ENCODE peak calls at places on chromosome 19, in four cellular contexts. W, R, E and G are unnamed samples.

GRCh38 chr19:7904074-7905020 is 670 bp downstream of the MAP2K7 start:
- DNase-seq in W (no peak), R (no peak), E (peak), G (no peak)

GRCh38 chr19:49546825-49547565 is 19.2 kb downstream of the RCN3 start:
- DNase-seq in W (peak), R (peak), E (peak), G (peak)

GRCh38 chr19:42965204-42965603 is 28.2 kb upstream of the PSG7 start:
- DNase-seq in W (no peak), R (no peak), E (no peak), G (no peak)

GRCh38 chr19:43488179-43488578 is 16.4 kb downstream of the PHLDB3 start:
- DNase-seq in W (no peak), R (no peak), E (no peak), G (no peak)

GRCh38 chr19:8251025-8251472 is 41.9 kb downstream of the CERS4 start:
- DNase-seq in W (no peak), R (no peak), E (no peak), G (no peak)

GRCh38 chr19:14048439-14049153 is 13.3 kb downstream of the PALM3 start:
- DNase-seq in W (no peak), R (no peak), E (peak), G (peak)

GRCh38 chr19:49559928-49560327 is 20.4 kb downstream of the NOSIP start:
- DNase-seq in W (no peak), R (no peak), E (no peak), G (no peak)

GRCh38 chr19:8097198-8097597 is 44.6 kb downstream of the CCL25 start:
- DNase-seq in W (no peak), R (no peak), E (no peak), G (no peak)

GRCh38 chr19:47631681-47632446 is 22.9 kb downstream of the BICRA start:
- DNase-seq in W (no peak), R (no peak), E (no peak), G (no peak)

GRCh38 chr19:5557691-5558090 is 10.1 kb downstream of the TINCR start:
- DNase-seq in W (no peak), R (no peak), E (no peak), G (no peak)
- TF ChIP-seq ZNF274 in W (no peak), R (no peak), E (no peak), G (no peak)

GRCh38 chr19:3284759-3285646 is 60.5 kb downstream of the CELF5 start:
- DNase-seq in W (no peak), R (peak), E (peak), G (peak)
- TF ChIP-seq YY1 in W (no peak), R (no peak), E (no peak), G (no peak)

DNA sequence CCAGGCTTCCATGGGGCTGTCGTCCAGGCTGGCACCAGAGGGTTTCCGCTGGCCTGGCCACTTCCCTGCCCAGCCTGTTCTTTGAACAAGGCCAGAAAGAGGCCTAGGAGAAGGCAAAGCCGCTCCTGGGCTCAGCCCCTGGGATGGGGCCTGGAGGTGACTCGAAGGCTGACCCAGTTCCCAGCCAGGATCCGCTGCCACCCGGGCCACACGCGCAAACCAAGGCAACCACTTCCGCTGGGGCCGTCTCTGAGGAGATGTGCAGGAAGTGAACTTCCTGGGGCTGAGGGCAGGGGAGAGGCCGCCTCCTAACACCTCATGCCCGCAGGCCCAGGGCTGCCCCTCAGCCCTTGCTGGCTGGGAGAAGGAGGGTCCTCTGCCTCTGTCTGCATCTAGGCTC is 15.2 kb downstream of the PLEKHF1 start:
- DNase-seq in W (no peak), R (no peak), E (no peak), G (no peak)
- TF ChIP-seq ZNF274 in W (no peak), R (no peak), E (no peak), G (no peak)

GRCh38 chr19:389935-390289 is 19.0 kb downstream of the C2CD4C start:
- DNase-seq in W (no peak), R (no peak), E (no peak), G (no peak)

GRCh38 chr19:390386-391198 is 18.4 kb downstream of the C2CD4C start:
- DNase-seq in W (no peak), R (no peak), E (no peak), G (no peak)

GRCh38 chr19:388691-389090 is 20.3 kb downstream of the C2CD4C start:
- DNase-seq in W (no peak), R (no peak), E (no peak), G (no peak)

GRCh38 chr19:389246-389934 is 19.6 kb downstream of the C2CD4C start:
- DNase-seq in W (no peak), R (no peak), E (no peak), G (no peak)

DNA sequence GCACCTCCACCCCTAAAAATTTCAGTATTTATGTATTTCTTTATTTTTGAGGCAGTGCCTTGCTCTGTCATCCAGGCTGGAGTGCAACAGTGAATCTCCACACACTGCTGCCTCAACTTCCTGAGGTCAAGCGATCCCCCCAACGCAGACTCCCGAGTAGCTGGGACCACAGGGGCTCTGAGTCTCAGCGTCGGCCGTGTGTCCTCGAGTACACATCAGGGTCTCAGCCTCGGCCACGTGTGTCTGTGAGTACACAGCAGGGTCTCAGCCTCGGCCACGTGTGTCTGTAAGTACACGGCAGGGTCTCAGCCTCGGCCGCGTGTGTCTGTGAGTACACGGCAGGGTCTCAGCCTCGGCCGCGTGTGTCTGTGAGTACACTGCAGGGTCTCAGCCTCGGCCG is 21.2 kb downstream of the C2CD4C start:
- DNase-seq in W (no peak), R (no peak), E (no peak), G (no peak)
- TF ChIP-seq YY1 in W (no peak), R (no peak), E (no peak), G (no peak)

GRCh38 chr19:17418710-17419109 is 1.1 kb upstream of the MVB12A start:
- DNase-seq in W (no peak), R (no peak), E (no peak), G (no peak)

GRCh38 chr19:17419491-17420266 is at the start of gene MVB12A:
- DNase-seq in W (peak), R (peak), E (peak), G (peak)

GRCh38 chr19:17421942-17422341 is 2.1 kb downstream of the MVB12A start:
- DNase-seq in W (no peak), R (no peak), E (no peak), G (no peak)

GRCh38 chr19:17419154-17419490 is 725 bp upstream of the MVB12A start:
- DNase-seq in W (no peak), R (no peak), E (no peak), G (no peak)

DNA sequence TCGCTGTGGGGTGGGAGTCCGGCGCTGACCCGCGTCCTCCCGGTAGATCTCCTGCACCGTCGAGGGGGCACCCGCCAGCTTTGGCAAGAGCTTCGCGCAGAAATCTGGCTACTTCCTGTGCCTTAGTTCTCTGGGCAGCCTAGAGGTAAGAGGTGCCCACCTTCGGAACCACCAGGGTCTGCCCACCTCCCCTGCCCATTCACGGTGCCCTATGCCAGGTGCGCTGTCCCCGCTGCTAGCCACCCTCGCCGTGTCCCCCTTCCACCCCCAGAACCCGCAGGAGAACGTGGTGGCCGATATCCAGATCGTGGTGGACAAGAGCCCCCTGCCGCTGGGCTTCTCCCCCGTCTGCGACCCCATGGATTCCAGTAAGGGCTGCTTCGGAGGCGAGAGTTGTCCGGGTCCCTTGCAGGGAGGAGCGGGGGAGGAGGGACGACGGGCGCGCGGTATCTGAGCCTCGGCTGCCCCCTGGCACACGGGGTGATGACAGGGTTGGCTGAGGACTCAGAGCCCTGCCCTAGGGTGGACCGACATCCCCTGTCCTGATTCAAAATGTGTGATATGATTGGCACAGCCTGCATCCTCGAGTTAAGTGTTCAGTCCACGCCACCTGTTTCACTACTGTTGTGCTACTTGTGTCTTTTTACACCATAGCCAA is 549 bp downstream of the MVB12A start:
- DNase-seq in W (no peak), R (no peak), E (peak), G (no peak)
- TF ChIP-seq ZNF274 in W (no peak), R (no peak), E (no peak), G (no peak)

DNA sequence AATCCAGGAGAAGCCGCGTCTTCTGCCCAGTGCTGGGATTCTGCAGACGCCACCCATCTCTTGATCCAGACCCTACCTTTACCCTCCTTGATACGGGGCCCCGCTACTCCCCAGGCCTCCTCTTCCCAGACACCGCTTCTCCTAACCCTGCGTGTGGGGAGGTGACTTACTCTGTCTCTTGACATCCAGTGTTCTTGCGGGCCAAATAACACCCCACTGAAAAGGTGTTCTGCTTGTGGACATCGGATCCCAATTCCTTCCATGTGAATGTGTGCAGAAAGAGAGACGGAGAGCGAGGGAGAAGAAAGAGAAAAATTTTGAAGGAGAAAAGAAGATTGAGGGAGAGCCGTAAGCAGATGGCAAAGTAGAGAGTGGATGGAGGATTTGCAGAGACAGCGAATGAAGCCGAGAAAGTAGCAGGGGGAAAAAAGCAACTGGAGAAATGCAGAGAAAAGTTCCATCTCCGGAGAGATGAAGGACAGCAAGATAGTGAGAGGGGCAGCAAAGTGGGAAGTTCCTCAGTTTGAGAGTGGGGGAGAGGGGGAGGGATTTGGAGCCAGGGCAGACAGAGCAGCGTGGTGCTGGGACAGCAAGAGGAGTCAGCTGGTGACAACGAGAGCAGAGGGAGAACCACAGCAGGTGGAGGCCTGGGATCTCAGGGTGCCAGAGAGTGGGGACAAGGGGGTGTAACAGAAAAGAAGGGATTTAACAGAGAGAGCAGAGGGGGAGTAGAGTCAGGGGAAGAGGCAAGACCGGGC is 811 bp downstream of the ZNF480 start:
- DNase-seq in W (no peak), R (no peak), E (no peak), G (no peak)
- TF ChIP-seq YY1 in W (no peak), R (no peak), E (no peak), G (no peak)

GRCh38 chr19:10836478-10837325 is 690 bp upstream of the TMED1 start:
- DNase-seq in W (no peak), R (peak), E (peak), G (peak)
- TF ChIP-seq ZNF274 in W (no peak), R (no peak), E (no peak), G (no peak)